ENCODE peak calls at places on chromosomes 3 and 15, in seven cellular contexts. R is small intestine; I is CD8-positive, alpha-beta memory T cell; Y is H1; H is CD8-positive, alpha-beta T cell; X is SK-N-SH; A is Karpas-422. V is an unnamed sample. For H3K9me3, the result is how much of the 10 kb centered on the place peaks cover.

GRCh38 chr3:16546186-16547004 is 32.9 kb upstream of the RFTN1 start:
- DNase-seq in R (no peak), I (no peak), Y (no peak), H (no peak), X (no peak), A (no peak), V (no peak)

GRCh38 chr3:104360038-104360437 is 1006.7 kb upstream of the ALCAM start:
- DNase-seq in R (no peak), I (no peak), Y (no peak), H (no peak), X (no peak), A (no peak), V (no peak)

GRCh38 chr15:42018306-42019224 is 2.3 kb downstream of the PLA2G4E start:
- DNase-seq in R (no peak), I (no peak), Y (no peak), H (no peak), X (peak), A (no peak), V (no peak)

GRCh38 chr3:53594276-53594675 is 99.9 kb downstream of the CACNA1D start:
- DNase-seq in R (no peak), I (no peak), Y (no peak), H (no peak), X (no peak), A (no peak), V (no peak)

GRCh38 chr3:105130911-105131310 is 235.8 kb upstream of the ALCAM start:
- DNase-seq in R (no peak), I (no peak), Y (no peak), H (no peak), X (no peak), A (no peak), V (no peak)

GRCh38 chr3:65894126-65894525 is 144.6 kb downstream of the MAGI1 start:
- DNase-seq in R (no peak), I (no peak), Y (no peak), H (no peak), X (no peak), A (no peak), V (no peak)

GRCh38 chr3:10219737-10220136 is 28.5 kb upstream of the TATDN2 start:
- DNase-seq in R (no peak), I (no peak), Y (no peak), H (no peak), X (no peak), A (no peak), V (no peak)

GRCh38 chr3:16513141-16514020 is at the start of gene RFTN1:
- DNase-seq in R (no peak), I (peak), Y (no peak), H (peak), X (peak), A (peak), V (peak)

GRCh38 chr3:162845918-162846317 is 1349.3 kb downstream of the OTOL1 start:
- DNase-seq in R (no peak), I (no peak), Y (no peak), H (no peak), X (no peak), A (no peak), V (no peak)

GRCh38 chr15:54619180-54619579 is 577.6 kb downstream of the RSL24D1 start:
- DNase-seq in R (peak), I (no peak), Y (no peak), H (no peak), X (no peak), A (no peak), V (no peak)

DNA sequence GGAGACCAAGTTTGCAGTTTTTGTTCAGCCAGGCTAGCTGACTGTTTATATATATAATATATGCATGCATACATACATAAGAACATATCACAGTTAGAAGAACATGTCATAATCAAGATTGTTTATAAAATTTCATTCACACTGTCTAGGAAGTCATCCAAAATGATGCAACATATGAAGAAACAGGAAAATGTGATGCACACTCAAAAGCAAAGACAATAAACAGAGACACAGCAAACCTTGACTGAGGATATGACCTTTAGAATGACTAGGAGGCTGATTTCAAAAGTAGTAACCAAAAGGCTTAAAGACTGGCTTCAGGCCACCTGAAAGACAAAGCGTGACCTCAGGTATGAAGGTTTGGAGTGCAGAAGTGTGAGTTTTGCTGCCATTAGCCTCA is 166.2 kb upstream of the NDN start:
- DNase-seq in R (no peak), I (no peak), Y (no peak), H (no peak), X (no peak), A (no peak), V (no peak)
- H3K9me3 ChIP-seq in R (under half), I (under half), Y (under half), H (under half), X (under half), A (under half), V (under half)

DNA sequence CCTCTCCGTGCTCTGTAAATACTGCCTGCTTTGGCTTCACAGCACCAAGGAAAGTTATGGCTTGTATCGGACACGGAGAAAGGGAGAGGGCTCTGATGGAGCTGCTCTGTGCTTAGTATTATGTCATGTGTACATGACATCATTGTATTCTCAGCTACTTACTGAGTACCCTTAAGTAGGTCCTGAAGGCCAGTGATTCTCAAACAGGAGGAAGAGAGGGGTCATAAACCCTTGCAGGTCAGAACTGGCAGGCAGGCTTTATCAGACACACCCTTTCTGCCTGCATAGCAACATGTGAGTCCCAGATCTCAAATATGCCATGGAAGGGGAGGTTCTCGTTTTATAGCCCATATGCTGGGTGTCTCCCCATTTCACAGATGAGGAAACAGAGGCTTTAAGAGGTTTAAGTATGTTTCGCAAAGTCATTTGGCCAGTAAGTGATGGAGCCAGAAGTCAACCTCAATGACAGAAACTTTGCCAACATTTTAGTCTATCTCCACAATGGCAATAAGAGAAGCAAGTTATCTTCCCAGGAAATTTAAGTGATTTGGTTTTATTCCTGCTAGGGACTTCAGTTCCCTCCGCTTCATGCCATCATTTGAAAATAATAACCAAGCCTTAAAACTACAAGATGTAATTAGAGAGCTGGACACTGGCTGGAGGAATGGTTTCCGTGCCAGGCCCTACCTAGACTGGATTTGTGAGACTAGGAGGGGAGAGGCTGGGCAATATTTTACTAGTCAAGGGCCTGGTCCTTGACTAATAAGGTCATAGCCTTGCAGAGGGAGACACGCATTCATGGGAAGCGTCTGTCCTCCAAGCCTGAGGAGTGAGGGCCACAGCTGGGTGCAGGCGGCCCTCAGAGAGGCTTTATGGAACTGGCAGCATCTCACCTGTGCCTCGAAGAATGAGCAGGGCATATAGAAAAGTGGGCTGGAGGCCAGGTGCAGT is 133.0 kb downstream of the XXYLT1 start:
- DNase-seq in R (peak), I (no peak), Y (no peak), H (no peak), X (no peak), A (no peak), V (no peak)
- H3K9me3 ChIP-seq in R (under half), I (under half), Y (under half), H (under half), X (under half), A (under half), V (under half)

GRCh38 chr3:1499694-1500093 is 406.9 kb downstream of the CNTN6 start:
- DNase-seq in R (no peak), I (no peak), Y (no peak), H (no peak), X (no peak), A (no peak), V (no peak)
- H3K9me3 ChIP-seq in R (under half), I (under half), Y (under half), H (under half), X (under half), A (under half), V (under half)

GRCh38 chr3:62367735-62368704 is 5.3 kb downstream of the FEZF2 start:
- DNase-seq in R (no peak), I (no peak), Y (no peak), H (no peak), X (peak), A (no peak), V (no peak)

GRCh38 chr3:62369476-62369743 is 3.9 kb downstream of the FEZF2 start:
- DNase-seq in R (no peak), I (no peak), Y (no peak), H (no peak), X (no peak), A (no peak), V (no peak)

GRCh38 chr3:62370112-62371031 is 3.0 kb downstream of the FEZF2 start:
- DNase-seq in R (no peak), I (no peak), Y (no peak), H (no peak), X (peak), A (no peak), V (no peak)

GRCh38 chr3:62371032-62371734 is 2.2 kb downstream of the FEZF2 start:
- DNase-seq in R (no peak), I (no peak), Y (no peak), H (no peak), X (peak), A (no peak), V (no peak)

GRCh38 chr3:62368705-62369475 is 4.5 kb downstream of the FEZF2 start:
- DNase-seq in R (no peak), I (no peak), Y (no peak), H (no peak), X (peak), A (no peak), V (no peak)
- H3K9me3 ChIP-seq in R (under half), I (under half), Y (under half), H (under half), X (under half), A (under half), V (under half)

DNA sequence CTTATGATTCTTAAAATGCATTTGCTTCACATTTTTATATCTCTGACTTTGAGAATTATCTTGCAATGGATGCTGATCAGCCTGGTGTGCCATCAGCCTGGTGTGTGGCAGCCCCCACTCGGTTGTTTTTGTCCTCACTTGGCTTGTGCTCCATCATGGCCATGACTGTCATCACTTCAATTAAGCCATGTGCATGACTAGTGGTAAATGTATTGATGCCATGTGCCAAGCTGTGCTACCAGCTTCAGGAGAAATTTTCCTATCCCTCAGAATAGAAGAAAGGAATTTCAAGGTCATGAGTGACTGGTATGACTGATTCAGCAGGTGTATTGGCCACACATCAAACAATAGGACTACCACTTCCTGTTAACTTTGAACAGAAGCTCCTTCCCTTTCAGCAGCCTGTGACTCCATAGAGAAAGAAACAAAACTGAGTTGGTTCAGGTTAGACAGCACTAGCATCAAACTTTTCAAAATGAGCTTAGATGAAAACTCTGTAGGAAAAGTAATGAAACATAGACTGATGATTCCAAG is 251.7 kb downstream of the GRM7 start:
- DNase-seq in R (no peak), I (no peak), Y (no peak), H (no peak), X (no peak), A (no peak), V (no peak)
- H3K9me3 ChIP-seq in R (under half), I (under half), Y (under half), H (under half), X (under half), A (under half), V (under half)

GRCh38 chr3:136703429-136703828 is 48.7 kb downstream of the STAG1 start:
- DNase-seq in R (no peak), I (no peak), Y (no peak), H (no peak), X (no peak), A (no peak), V (no peak)

GRCh38 chr3:136694321-136694720 is 57.9 kb downstream of the STAG1 start:
- DNase-seq in R (no peak), I (peak), Y (no peak), H (no peak), X (no peak), A (no peak), V (no peak)

GRCh38 chr3:136698361-136698760 is 53.8 kb downstream of the STAG1 start:
- DNase-seq in R (no peak), I (no peak), Y (no peak), H (no peak), X (no peak), A (no peak), V (no peak)

DNA sequence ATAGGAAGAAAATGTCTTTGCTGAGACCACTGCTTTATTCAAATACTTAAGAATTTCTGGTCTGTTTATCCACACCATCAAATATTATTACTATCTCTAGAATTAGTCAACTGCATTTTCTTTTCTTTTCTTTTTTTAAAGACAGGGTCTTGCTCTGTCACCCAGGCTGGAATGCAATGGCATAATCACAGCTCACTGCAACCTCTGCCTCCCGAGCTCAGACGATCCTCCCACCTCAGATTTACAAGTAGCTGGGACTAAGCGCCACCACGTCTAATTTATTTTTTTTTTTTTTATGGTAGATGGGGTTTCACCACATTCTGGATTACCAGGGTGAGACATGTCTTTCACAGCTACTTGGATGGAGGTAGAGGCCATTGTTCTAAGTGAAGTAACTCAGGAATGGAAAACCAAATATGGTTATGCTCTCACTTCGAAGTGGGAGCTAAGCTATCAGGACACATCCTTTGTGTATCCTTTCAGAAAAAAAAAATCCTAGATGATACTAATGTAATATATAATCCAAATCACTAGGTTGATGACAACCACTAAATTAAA is 52.8 kb downstream of the STAG1 start:
- DNase-seq in R (no peak), I (no peak), Y (no peak), H (no peak), X (no peak), A (no peak), V (no peak)
- H3K9me3 ChIP-seq in R (under half), I (under half), Y (under half), H (under half), X (under half), A (under half), V (under half)

GRCh38 chr3:179036626-179037300 is 34.8 kb downstream of the ZMAT3 start:
- DNase-seq in R (no peak), I (no peak), Y (no peak), H (no peak), X (no peak), A (no peak), V (no peak)

GRCh38 chr3:179035232-179035631 is 36.4 kb downstream of the ZMAT3 start:
- DNase-seq in R (no peak), I (no peak), Y (no peak), H (no peak), X (no peak), A (no peak), V (no peak)

GRCh38 chr3:179037361-179037760 is 34.2 kb downstream of the ZMAT3 start:
- DNase-seq in R (no peak), I (peak), Y (no peak), H (peak), X (no peak), A (no peak), V (peak)

GRCh38 chr3:179038216-179038898 is 33.3 kb downstream of the ZMAT3 start:
- DNase-seq in R (no peak), I (no peak), Y (no peak), H (no peak), X (no peak), A (no peak), V (no peak)

DNA sequence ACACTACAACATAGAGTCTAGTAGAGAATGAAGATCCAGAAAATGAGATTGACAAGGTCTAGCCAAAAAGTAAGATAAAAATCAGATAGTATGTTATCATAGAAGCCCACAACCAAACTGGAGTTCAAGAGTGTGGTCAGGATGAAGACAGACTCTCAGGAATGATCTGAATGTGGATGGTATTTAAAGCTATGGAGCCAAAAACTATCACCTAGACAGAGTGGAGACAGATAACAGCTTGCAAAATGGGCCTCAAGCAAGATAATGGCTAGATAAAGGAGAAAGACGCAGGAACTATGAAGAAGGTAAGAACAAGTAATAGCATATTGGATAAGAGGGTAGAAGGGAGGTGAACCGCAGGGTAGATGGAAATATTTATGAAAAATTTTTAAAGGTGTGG is 35.4 kb downstream of the ZMAT3 start:
- DNase-seq in R (no peak), I (no peak), Y (no peak), H (no peak), X (no peak), A (no peak), V (no peak)
- H3K9me3 ChIP-seq in R (under half), I (under half), Y (under half), H (under half), X (under half), A (under half), V (under half)

GRCh38 chr15:26394801-26395200 is 378.1 kb downstream of the GABRB3 start:
- DNase-seq in R (no peak), I (no peak), Y (no peak), H (no peak), X (no peak), A (no peak), V (no peak)
- H3K9me3 ChIP-seq in R (under half), I (under half), Y (under half), H (under half), X (under half), A (under half), V (under half)

GRCh38 chr3:143000525-143000924 is 845 bp upstream of the U2SURP start:
- DNase-seq in R (peak), I (no peak), Y (no peak), H (no peak), X (peak), A (no peak), V (no peak)
- H3K9me3 ChIP-seq in R (under half), I (under half), Y (under half), H (under half), X (under half), A (under half), V (under half)

DNA sequence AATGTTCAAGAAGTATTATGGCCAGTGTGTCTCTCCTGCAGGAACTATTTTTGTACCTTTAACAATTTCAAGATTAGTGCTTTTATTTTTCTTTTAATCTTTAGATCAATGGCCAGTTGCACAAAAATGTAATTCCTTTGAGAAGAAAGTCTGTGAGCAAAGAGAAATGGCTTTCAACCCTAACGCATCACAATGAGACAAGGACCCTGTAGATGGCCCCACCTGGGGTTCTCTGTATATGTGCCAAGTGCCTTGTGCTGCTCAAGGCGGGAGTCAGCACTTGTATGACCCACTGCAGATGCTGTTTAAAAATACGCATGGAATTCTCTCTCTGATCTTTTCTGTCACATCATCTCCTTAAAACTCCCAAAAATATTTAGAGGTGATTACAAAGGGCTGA is 453.4 kb downstream of the OCA2 start:
- DNase-seq in R (no peak), I (no peak), Y (no peak), H (no peak), X (no peak), A (no peak), V (no peak)
- H3K9me3 ChIP-seq in R (under half), I (under half), Y (under half), H (under half), X (under half), A (under half), V (under half)

V was measured in T-helper 17 cell.